ENCODE peak calls at places on chromosomes 11 and 22, in six cellular contexts. K is adipocyte, L is mesendoderm, D is heart left ventricle, Q is ovary, T is fibroblast of lung. Z is an unnamed sample.
A peak's percentile ranks its signal among the peaks of the same experiment; 100 is the strongest.

GRCh38 chr11:15453211-15453715 is 338.5 kb downstream of the INSC start:
- DNase-seq in T (no peak), D (no peak), Q (no peak), K (no peak), L (no peak), Z (no peak)

GRCh38 chr11:132862918-132863317 is 669.4 kb downstream of the OPCML start:
- DNase-seq in L (no peak), T (no peak), D (no peak), K (no peak), Q (no peak), Z (no peak)

GRCh38 chr11:130025371-130025770 is 22.7 kb upstream of the PRDM10 start:
- DNase-seq in D (no peak), L (no peak), T (no peak), K (no peak), Q (no peak), Z (no peak)

GRCh38 chr11:14789879-14790484 is 102.0 kb downstream of the CYP2R1 start:
- DNase-seq in K (peak; percentile 61), L (no peak), T (peak; percentile 51), D (no peak), Q (no peak), Z (no peak)

GRCh38 chr11:132142554-132142953 is 772.1 kb downstream of the NTM start:
- DNase-seq in K (no peak), Q (no peak), T (no peak), D (no peak), L (no peak), Z (no peak)

GRCh38 chr11:19919050-19919561 is 206.5 kb downstream of the NAV2 start:
- DNase-seq in D (no peak), T (peak; percentile 96), Q (no peak), L (no peak), K (peak; percentile 97), Z (no peak)

GRCh38 chr11:106152824-106153223 is 75.4 kb downstream of the AASDHPPT start:
- DNase-seq in T (peak; percentile 3), K (peak; percentile 78), D (no peak), Q (no peak), L (no peak), Z (no peak)

GRCh38 chr22:50730013-50730891 is 7.8 kb upstream of the ACR start:
- DNase-seq in T (no peak), K (no peak), Q (no peak), L (no peak), D (peak; percentile 59), Z (no peak)

GRCh38 chr22:45318168-45318557 is 8.4 kb downstream of the FAM118A start:
- DNase-seq in Q (peak; percentile 89), D (peak; percentile 85), L (peak; percentile 87), T (peak; percentile 93), K (peak; percentile 94), Z (no peak)

GRCh38 chr11:69007978-69008381 is 5.1 kb downstream of the MRGPRF start:
- DNase-seq in K (peak; percentile 32), Q (peak; percentile 54), D (no peak), T (peak; percentile 89), L (no peak), Z (no peak)

GRCh38 chr11:83819936-83820549 is 533.9 kb upstream of the CCDC90B start:
- DNase-seq in Q (no peak), T (peak; percentile 84), D (no peak), L (peak; percentile 55), K (peak; percentile 91), Z (no peak)

GRCh38 chr22:42646569-42647525 is 2.3 kb downstream of the CYB5R3 start:
- DNase-seq in D (peak; percentile 84), K (no peak), Q (peak; percentile 69), T (no peak), L (no peak), Z (no peak)

GRCh38 chr11:12201016-12201985 is 90.9 kb downstream of the MICAL2 start:
- DNase-seq in Q (no peak), L (peak; percentile 94), D (no peak), K (peak; percentile 86), T (peak; percentile 77), Z (no peak)

DNA sequence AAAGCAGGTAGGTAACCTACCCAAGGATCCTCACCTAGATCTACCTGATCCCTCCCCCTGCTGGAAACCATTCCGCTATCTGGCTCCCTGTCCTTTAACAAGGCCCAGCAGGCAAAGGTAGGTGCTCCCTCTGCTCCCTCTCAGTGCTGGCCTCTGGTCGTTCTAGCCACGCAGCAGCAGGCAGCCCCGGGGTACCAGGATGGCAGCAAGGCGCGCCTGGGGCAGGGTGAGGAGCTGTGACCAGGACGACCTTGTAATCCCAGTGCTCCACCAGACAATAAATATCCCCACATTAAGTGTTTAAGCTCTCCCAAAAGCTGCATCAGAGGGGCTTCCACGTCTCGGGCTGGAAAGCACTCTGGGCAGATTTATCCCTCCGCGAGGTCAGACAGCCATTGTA is 81.4 kb downstream of the CHST1 start:
- DNase-seq in Q (no peak), D (no peak), L (no peak), K (no peak), T (no peak), Z (no peak)
- H3K27me3 ChIP-seq in Q (no peaks in the 10 kb centered on the region), D (peaks cover 33% of the 10 kb centered on the region), L (no peaks in the 10 kb centered on the region), K (peaks cover 75% of the 10 kb centered on the region), T (no peaks in the 10 kb centered on the region), Z (peaks cover 44% of the 10 kb centered on the region)

GRCh38 chr22:39470462-39471335 is 13.9 kb downstream of the MGAT3 start:
- DNase-seq in T (no peak), D (no peak), L (no peak), K (no peak), Q (no peak), Z (no peak)

GRCh38 chr22:39468487-39469325 is 11.9 kb downstream of the MGAT3 start:
- DNase-seq in Q (no peak), L (no peak), K (no peak), D (no peak), T (no peak), Z (no peak)

GRCh38 chr22:39469326-39469680 is 12.5 kb downstream of the MGAT3 start:
- DNase-seq in Q (no peak), L (no peak), T (no peak), D (no peak), K (no peak), Z (no peak)

GRCh38 chr22:39471421-39472141 is 14.8 kb downstream of the MGAT3 start:
- DNase-seq in K (peak; percentile 76), Q (no peak), T (no peak), L (peak; percentile 80), D (no peak), Z (no peak)

DNA sequence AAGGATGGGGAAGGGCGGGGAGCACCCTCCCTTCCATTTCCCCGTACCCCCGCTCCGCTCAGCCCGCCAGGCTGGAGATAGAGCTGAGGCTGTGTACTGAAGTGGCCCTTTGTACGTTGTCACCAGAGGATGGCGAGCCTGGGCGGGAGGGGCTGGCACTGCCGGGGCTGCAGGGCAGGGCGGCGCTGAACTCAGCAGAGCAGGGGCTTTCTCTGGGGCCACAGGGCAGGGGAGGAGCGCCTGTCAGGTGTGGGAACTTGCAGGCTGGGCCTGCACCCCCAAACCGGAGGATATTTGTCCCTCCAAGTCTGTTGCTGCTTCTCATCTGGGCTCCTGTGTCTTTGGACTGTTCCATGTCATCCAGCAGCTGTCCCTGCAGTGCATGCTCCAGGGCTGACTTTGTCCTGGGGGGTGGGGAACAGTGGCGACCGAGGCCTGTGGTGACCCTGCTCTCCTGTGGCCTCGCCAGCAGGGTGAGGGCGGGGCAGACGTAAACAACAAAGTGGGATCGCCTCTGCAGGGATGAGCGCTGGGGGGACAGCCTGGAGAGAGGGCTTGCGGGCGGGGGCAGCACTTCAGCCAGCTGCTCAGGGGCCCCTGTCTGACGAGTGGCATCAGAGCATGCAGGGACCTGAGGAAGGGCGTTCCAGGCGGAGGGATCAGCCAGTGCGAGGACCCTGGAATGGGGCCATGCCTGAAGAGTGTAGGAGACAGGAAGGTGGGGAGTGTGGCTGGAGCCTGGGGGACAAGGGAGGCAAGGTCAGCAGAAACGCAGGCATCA is 13.1 kb downstream of the MGAT3 start:
- DNase-seq in Q (no peak), D (no peak), L (no peak), T (no peak), K (no peak), Z (no peak)
- H3K4me1 ChIP-seq in Q (peaks cover 19% of the 10 kb centered on the region), D (peaks cover 55% of the 10 kb centered on the region), L (peaks cover 32% of the 10 kb centered on the region), T (peaks cover 3% of the 10 kb centered on the region), K (peaks cover 44% of the 10 kb centered on the region), Z (peaks cover 43% of the 10 kb centered on the region)

DNA sequence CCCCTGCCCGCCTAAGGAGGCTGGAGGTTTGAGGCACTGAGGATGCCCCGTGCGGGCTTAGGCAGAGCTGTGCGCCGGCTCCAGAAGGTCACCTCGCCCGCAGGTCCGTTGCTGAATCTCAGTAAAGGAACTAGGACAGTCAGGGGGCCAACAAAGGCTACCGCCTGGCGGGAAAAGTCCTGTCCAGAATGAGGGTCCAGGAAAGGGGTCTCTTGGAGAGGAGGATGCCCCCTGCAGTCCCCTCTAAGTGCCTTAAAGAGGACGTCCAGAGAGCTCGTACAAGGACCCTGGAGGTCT is 549 bp downstream of the PVALB start:
- DNase-seq in Q (no peak), D (no peak), L (peak; percentile 25), K (no peak), T (no peak), Z (no peak)
- H3K4me3 ChIP-seq in Q (no peak overlapping the region), D (peak overlapping the region; percentile 8), L (no peak overlapping the region), K (no peak overlapping the region), T (no peak overlapping the region), Z (peak overlapping the region; percentile 42)

DNA sequence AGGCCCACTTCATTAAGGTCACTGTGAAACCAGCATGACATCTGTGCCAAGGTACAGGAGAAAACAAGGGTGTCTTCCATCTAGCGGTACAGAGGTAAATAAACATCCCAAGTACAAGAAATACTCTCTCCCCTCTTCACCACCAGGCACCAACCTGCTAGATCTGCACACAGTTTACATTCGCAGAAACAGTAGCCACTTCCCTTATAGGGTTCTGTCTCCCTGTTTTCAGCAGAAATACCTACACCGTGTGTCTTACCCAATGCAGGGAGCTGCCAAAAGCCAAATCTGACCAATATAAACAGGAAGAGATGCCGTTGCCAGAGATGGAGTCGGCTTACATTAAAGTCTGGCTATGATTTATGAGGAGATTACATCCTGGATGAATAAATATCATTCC is 1.2 kb downstream of the SCN4B start:
- DNase-seq in T (no peak), D (no peak), L (no peak), Q (no peak), K (no peak), Z (no peak)
- H3K27me3 ChIP-seq in T (peaks cover 57% of the 10 kb centered on the region), D (peaks cover 16% of the 10 kb centered on the region), L (peaks cover 45% of the 10 kb centered on the region), Q (no peaks in the 10 kb centered on the region), K (peaks cover 80% of the 10 kb centered on the region), Z (peaks cover 62% of the 10 kb centered on the region)

Z was measured in NT2/D1.